ENCODE peak calls at places on chromosomes 7 and 10, in five cellular contexts. P, D, S, R and M are unnamed samples.

GRCh38 chr7:94476251-94476840 is 33.3 kb upstream of the CASD1 start:
- DNase-seq in P (no peak), R (no peak), D (no peak), S (no peak), M (no peak)

GRCh38 chr10:89515031-89515841 is 20.2 kb downstream of the SLC16A12 start:
- DNase-seq in S (no peak), D (no peak), R (no peak), P (no peak), M (peak)

GRCh38 chr7:3140834-3141233 is 97.2 kb upstream of the CARD11 start:
- DNase-seq in R (no peak), S (no peak), P (no peak), D (no peak), M (no peak)

GRCh38 chr7:27154901-27155815 is 1.3 kb downstream of the HOXA7 start:
- DNase-seq in P (no peak), D (no peak), S (no peak), R (no peak), M (peak)

GRCh38 chr7:6226194-6226799 is 46.1 kb downstream of the CYTH3 start:
- DNase-seq in P (no peak), D (no peak), S (no peak), R (no peak), M (peak)

GRCh38 chr7:131111081-131111576 is 216.5 kb upstream of the MKLN1 start:
- DNase-seq in S (peak), D (no peak), R (peak), P (peak), M (peak)

GRCh38 chr10:84375011-84375410 is 46.6 kb downstream of the CCSER2 start:
- DNase-seq in S (peak), D (peak), R (peak), P (peak), M (peak)

GRCh38 chr7:2811476-2812118 is 32.5 kb downstream of the GNA12 start:
- DNase-seq in P (no peak), R (no peak), S (no peak), D (no peak), M (no peak)

GRCh38 chr10:132344386-132344785 is 12.4 kb downstream of the LRRC27 start:
- DNase-seq in S (no peak), D (no peak), R (no peak), P (no peak), M (no peak)

GRCh38 chr7:108813247-108814014 is 243.8 kb downstream of the DNAJB9 start:
- DNase-seq in S (no peak), R (no peak), P (no peak), D (no peak), M (no peak)

GRCh38 chr10:9096288-9096687 is 1041.8 kb downstream of the GATA3 start:
- DNase-seq in S (no peak), P (no peak), R (no peak), D (no peak), M (no peak)

GRCh38 chr10:125631806-125632205 is 51.2 kb downstream of the TEX36 start:
- DNase-seq in S (no peak), P (no peak), R (no peak), D (no peak), M (no peak)

GRCh38 chr7:116762951-116763350 is 91.0 kb downstream of the MET start:
- DNase-seq in S (no peak), D (no peak), R (no peak), P (no peak), M (no peak)

GRCh38 chr7:32891800-32892520 is 400 bp upstream of the KBTBD2 start:
- DNase-seq in P (peak), R (peak), D (peak), S (peak), M (peak)

GRCh38 chr7:49187543-49188268 is 263.4 kb downstream of the CDC14C start:
- DNase-seq in D (no peak), S (no peak), R (no peak), P (peak), M (no peak)

GRCh38 chr10:45408421-45409319 is 34.7 kb downstream of the ALOX5 start:
- DNase-seq in R (no peak), D (no peak), P (no peak), S (no peak), M (no peak)

GRCh38 chr10:11824376-11824775 is 1.2 kb downstream of the PROSER2 start:
- DNase-seq in P (no peak), D (no peak), S (no peak), R (no peak), M (peak)

GRCh38 chr10:48231178-48231577 is 43.3 kb downstream of the FRMPD2 start:
- DNase-seq in S (no peak), D (no peak), R (no peak), P (no peak), M (no peak)

GRCh38 chr10:86087716-86088115 is 278.9 kb downstream of the GRID1 start:
- DNase-seq in R (no peak), S (no peak), D (no peak), P (no peak), M (no peak)

GRCh38 chr7:45217358-45217757 is 59.8 kb downstream of the RAMP3 start:
- DNase-seq in D (no peak), P (peak), R (peak), S (peak), M (no peak)

GRCh38 chr10:97089209-97089865 is 96.4 kb downstream of the SLIT1 start:
- DNase-seq in S (no peak), D (no peak), R (no peak), P (peak), M (peak)

GRCh38 chr7:1883834-1884582 is 213.9 kb downstream of the ELFN1 start:
- DNase-seq in S (peak), R (no peak), D (no peak), P (no peak), M (no peak)

GRCh38 chr10:63683686-63684085 is 162.5 kb downstream of the REEP3 start:
- DNase-seq in D (no peak), P (no peak), S (no peak), R (no peak), M (no peak)

GRCh38 chr7:47517821-47518480 is 64.0 kb downstream of the TNS3 start:
- DNase-seq in P (no peak), D (no peak), S (no peak), R (no peak), M (no peak)

GRCh38 chr10:31940839-31941653 is 12.4 kb upstream of the ARHGAP12 start:
- DNase-seq in R (peak), S (no peak), P (peak), D (peak), M (peak)

GRCh38 chr7:95511716-95512260 is 26.0 kb downstream of the ASB4 start:
- DNase-seq in R (peak), D (peak), P (peak), S (peak), M (peak)

GRCh38 chr7:197413-198335 is 5.3 kb downstream of the FAM20C start:
- DNase-seq in D (no peak), R (no peak), S (no peak), P (no peak), M (no peak)

GRCh38 chr7:8500286-8500685 is 66.9 kb downstream of the NXPH1 start:
- DNase-seq in R (no peak), D (no peak), P (no peak), S (no peak), M (no peak)

GRCh38 chr7:43454936-43455518 is 127.9 kb upstream of the STK17A start:
- DNase-seq in R (peak), P (peak), S (peak), D (peak), M (peak)

GRCh38 chr7:118184392-118184899 is 482 bp downstream of the LSM8 start:
- DNase-seq in D (no peak), R (peak), S (no peak), P (no peak), M (peak)

GRCh38 chr10:7407368-7408002 is 3.3 kb downstream of the SFMBT2 start:
- DNase-seq in R (no peak), S (peak), P (no peak), D (no peak), M (peak)
- H3K9ac ChIP-seq in R (no peak), S (no peak), P (no peak), D (no peak), M (no peak)

DNA sequence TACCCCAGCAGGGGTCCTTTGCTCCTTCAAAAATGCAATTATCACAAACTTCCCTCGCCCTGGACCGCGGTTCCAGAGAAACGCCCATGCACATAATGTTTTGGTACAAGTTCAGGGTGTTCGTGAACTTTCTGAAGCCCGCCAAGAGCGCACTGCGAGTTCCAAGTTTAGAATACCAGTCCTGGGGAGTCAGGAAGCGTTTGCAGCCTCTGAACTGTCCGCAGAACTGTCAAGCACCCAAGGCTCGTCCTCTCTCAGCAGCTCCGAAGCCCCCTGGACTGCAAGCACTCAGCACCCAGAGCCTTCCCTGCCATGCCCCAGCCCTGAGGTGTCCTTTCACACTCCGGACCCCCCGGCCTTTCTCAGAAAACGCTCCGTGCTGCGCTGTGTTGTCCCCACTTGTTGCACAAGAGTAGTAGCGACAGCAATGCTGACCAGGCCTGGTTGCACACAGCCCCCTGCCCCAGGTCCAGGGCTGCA is 30.3 kb downstream of the CALML3 start:
- DNase-seq in P (no peak), R (no peak), S (no peak), D (no peak), M (peak)
- TF ChIP-seq EZH2phosphoT487 in P (no peak), R (no peak), S (no peak), D (no peak), M (no peak)

GRCh38 chr10:79103078-79103477 is 34.3 kb downstream of the ZMIZ1 start:
- DNase-seq in P (no peak), D (no peak), R (no peak), S (no peak), M (no peak)

GRCh38 chr10:79102056-79102874 is 33.5 kb downstream of the ZMIZ1 start:
- DNase-seq in S (peak), R (peak), P (peak), D (no peak), M (peak)

GRCh38 chr10:79104264-79104954 is 35.6 kb downstream of the ZMIZ1 start:
- DNase-seq in P (peak), R (no peak), D (no peak), S (no peak), M (peak)

GRCh38 chr10:79105164-79105739 is 36.5 kb downstream of the ZMIZ1 start:
- DNase-seq in P (peak), R (no peak), D (no peak), S (peak), M (no peak)

DNA sequence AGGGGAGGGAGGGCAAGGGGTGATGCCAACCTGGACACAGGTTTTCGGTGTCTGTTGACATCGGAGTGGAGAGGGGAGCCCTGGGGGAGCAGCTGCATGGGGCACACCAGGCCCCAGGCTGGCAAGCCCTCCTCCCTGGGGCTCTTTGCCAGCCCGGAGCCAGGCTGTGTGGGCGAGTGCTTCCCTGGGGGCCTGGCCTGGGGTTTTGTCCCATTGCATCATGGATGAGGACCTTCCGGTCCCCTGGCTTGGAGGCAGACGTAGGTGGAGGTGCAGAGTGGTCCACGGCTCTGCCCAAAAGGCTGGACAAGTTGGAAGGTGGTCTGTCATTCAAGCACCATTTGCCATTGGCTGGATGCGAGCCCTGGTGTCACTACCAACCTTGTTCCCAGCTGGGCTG is 34.8 kb downstream of the ZMIZ1 start:
- DNase-seq in P (no peak), D (no peak), S (no peak), R (no peak), M (peak)
- H3K9ac ChIP-seq in P (no peak), D (no peak), S (no peak), R (no peak), M (no peak)

GRCh38 chr7:138244606-138245005 is 168.3 kb downstream of the AKR1D1 start:
- DNase-seq in D (no peak), S (peak), R (no peak), P (no peak), M (no peak)

GRCh38 chr7:138246391-138246790 is 170.1 kb downstream of the AKR1D1 start:
- DNase-seq in R (no peak), S (peak), P (no peak), D (no peak), M (no peak)

GRCh38 chr7:138245216-138245615 is 169.0 kb downstream of the AKR1D1 start:
- DNase-seq in S (no peak), R (no peak), D (no peak), P (no peak), M (no peak)

GRCh38 chr7:138247081-138247480 is 170.8 kb downstream of the AKR1D1 start:
- DNase-seq in R (no peak), D (no peak), S (peak), P (no peak), M (no peak)

DNA sequence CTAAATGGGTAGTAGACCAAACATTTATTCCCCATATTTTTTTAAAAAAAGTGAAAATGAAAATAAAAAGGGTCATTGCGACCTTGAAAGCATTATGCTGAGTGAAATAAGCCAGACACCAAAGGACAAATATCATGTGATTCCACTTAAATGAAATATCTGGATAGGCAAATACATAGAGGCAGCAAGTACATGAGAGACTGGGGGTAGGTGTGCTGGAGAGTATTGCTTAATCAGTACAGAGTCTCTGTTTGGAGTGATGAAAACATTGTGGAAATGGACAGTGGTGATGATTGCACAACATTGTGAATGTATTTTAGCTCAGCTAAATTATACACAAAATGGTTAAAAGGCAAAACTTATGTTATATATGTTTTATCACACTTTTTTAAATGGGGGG is 169.4 kb downstream of the AKR1D1 start:
- DNase-seq in S (no peak), D (no peak), P (no peak), R (no peak), M (no peak)
- TF ChIP-seq EZH2phosphoT487 in S (no peak), D (no peak), P (no peak), R (no peak), M (no peak)

DNA sequence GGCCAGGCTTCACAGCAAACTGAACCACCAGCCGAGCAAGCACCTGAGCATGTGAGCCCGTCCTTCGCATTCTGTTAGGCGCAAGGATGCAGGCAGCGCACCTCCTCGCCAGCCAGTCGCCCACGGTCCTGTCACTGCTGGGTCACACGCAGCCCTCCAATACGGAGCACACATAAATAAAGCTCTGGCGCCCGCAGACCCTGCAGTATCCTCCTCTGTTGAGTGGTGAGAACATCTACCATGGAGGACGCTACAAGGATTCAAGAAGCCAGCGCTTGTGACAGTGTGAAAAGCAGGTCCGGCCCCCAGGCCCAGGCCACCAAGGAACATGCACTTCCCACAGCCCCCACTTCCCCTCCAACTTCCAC is 34.9 kb downstream of the VOPP1 start:
- DNase-seq in S (no peak), D (no peak), P (no peak), R (no peak), M (no peak)
- H3K9ac ChIP-seq in S (no peak), D (no peak), P (no peak), R (no peak), M (no peak)